ENCODE peak calls at places on chromosomes 16 and 17, in four cellular contexts. B is K562, V is GM12878, P is SK-N-SH. F is an unnamed sample.

GRCh38 chr17:34586346-34586846 is 7.0 kb downstream of the TMEM132E start:
- DNase-seq in B (no peak), V (no peak), P (no peak), F (no peak)

GRCh38 chr16:21260870-21261791 is 17.0 kb downstream of the CRYM start:
- DNase-seq in B (peak; percentile 89), V (no peak), P (no peak), F (no peak)

GRCh38 chr17:64131606-64132270 is 1.8 kb upstream of the ERN1 start:
- DNase-seq in B (no peak), V (no peak), P (no peak), F (no peak)

GRCh38 chr17:66949501-66949900 is 15.0 kb upstream of the CACNG4 start:
- DNase-seq in B (no peak), V (no peak), P (no peak), F (no peak)

GRCh38 chr17:82767041-82767754 is 15.3 kb downstream of the TBCD start:
- DNase-seq in B (peak; percentile 44), V (no peak), P (peak; percentile 76), F (peak; percentile 79)

GRCh38 chr17:34366051-34366450 is 3.0 kb upstream of the CCL1 start:
- DNase-seq in B (no peak), V (no peak), P (no peak), F (no peak)

GRCh38 chr16:85935957-85936760 is 37.2 kb downstream of the IRF8 start:
- DNase-seq in B (no peak), V (peak; percentile 89), P (no peak), F (no peak)

GRCh38 chr16:86869288-86870022 is 291.1 kb downstream of the FOXL1 start:
- DNase-seq in B (peak; percentile 72), V (no peak), P (no peak), F (no peak)

GRCh38 chr16:67758006-67758405 is 38.9 kb upstream of the GFOD2 start:
- DNase-seq in B (no peak), V (no peak), P (no peak), F (no peak)

GRCh38 chr17:42673266-42673884 is 3.4 kb downstream of the PLEKHH3 start:
- DNase-seq in B (peak; percentile 62), V (no peak), P (no peak), F (no peak)

GRCh38 chr16:1723450-1724147 is 17.6 kb downstream of the MAPK8IP3 start:
- DNase-seq in B (peak; percentile 69), V (no peak), P (peak; percentile 78), F (peak; percentile 65)

GRCh38 chr17:39212200-39212810 is 12.2 kb downstream of the RPL19 start:
- DNase-seq in B (no peak), V (no peak), P (no peak), F (no peak)

GRCh38 chr17:10629706-10630105 is 27.4 kb downstream of the MYH3 start:
- DNase-seq in B (no peak), V (no peak), P (no peak), F (no peak)

GRCh38 chr16:70157105-70157476 is 16.5 kb upstream of the CLEC18C start:
- DNase-seq in B (peak; percentile 9), V (no peak), P (peak; percentile 6), F (no peak)

GRCh38 chr17:69499301-69499700 is 84.8 kb downstream of the MAP2K6 start:
- DNase-seq in B (no peak), V (no peak), P (no peak), F (no peak)

GRCh38 chr17:72656114-72656763 is 436.2 kb downstream of the SLC39A11 start:
- DNase-seq in B (no peak), V (no peak), P (no peak), F (no peak)

GRCh38 chr17:66533572-66533971 is 231.2 kb downstream of the PRKCA start:
- DNase-seq in B (no peak), V (no peak), P (peak; percentile 34), F (peak; percentile 50)

GRCh38 chr17:77963441-77963840 is 4.9 kb downstream of the TNRC6C start:
- DNase-seq in B (peak; percentile 20), V (no peak), P (peak; percentile 77), F (no peak)

GRCh38 chr16:12097523-12098428 is 121.2 kb downstream of the SNX29 start:
- DNase-seq in B (no peak), V (no peak), P (no peak), F (no peak)

GRCh38 chr16:84039696-84040095 is 2.9 kb downstream of the SLC38A8 start:
- DNase-seq in B (no peak), V (no peak), P (no peak), F (no peak)
- TF ChIP-seq USF1 in B (no peak), V (no peak), P (no peak), F (no peak)

GRCh38 chr16:22971346-22971924 is 157.5 kb downstream of the HS3ST2 start:
- DNase-seq in B (no peak), V (no peak), P (no peak), F (no peak)
- TF ChIP-seq USF1 in B (no peak), V (no peak), P (no peak), F (no peak)

DNA sequence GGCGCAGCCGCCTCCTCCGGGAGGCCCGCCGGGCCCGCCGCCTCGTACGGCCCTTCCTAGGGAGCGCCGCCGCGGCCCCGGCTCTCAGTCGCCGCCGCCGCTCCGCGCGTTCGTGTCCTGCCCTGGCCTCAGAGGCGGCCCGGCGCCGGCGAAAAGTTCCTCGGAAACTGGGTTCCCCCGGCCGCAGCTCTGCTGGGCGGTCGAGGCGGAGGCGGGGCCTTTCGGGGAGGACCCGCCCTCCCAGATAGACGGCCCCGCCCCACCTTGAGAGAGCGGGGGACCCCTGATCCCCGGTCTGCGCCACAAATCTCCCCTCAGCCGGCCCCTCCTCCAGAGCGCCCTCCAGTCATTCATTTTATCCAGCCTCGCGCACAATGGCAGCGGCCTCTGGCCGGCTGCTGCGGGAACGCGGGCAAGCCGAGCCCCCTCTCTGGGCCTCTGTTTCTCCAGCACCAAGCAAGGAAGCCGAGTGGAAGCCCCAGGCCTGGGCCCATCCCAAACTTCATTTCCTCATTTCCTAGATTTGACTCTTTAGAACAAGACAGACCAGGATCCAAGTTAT is at the start of gene SREBF1:
- DNase-seq in B (peak; percentile 69), V (no peak), P (peak; percentile 87), F (peak; percentile 87)
- TF ChIP-seq USF1 in B (no peak), V (no peak), P (no peak), F (no peak)

GRCh38 chr17:57924677-57925076 is 30.5 kb downstream of the CUEDC1 start:
- DNase-seq in B (no peak), V (no peak), P (no peak), F (no peak)
- TF ChIP-seq USF1 in B (no peak), V (no peak), P (no peak), F (no peak)

GRCh38 chr17:28187931-28188330 is 131.1 kb upstream of the TMEM97 start:
- DNase-seq in B (no peak), V (no peak), P (no peak), F (no peak)

GRCh38 chr17:28185658-28186057 is 133.3 kb upstream of the TMEM97 start:
- DNase-seq in B (no peak), V (no peak), P (no peak), F (no peak)

GRCh38 chr17:28189667-28190066 is 129.3 kb upstream of the TMEM97 start:
- DNase-seq in B (no peak), V (no peak), P (no peak), F (no peak)

GRCh38 chr17:28191018-28191417 is 128.0 kb upstream of the TMEM97 start:
- DNase-seq in B (no peak), V (no peak), P (no peak), F (no peak)

GRCh38 chr17:28188841-28189263 is 130.1 kb upstream of the TMEM97 start:
- DNase-seq in B (no peak), V (no peak), P (peak; percentile 50), F (no peak)
- TF ChIP-seq USF1 in B (no peak), V (no peak), P (no peak), F (no peak)

DNA sequence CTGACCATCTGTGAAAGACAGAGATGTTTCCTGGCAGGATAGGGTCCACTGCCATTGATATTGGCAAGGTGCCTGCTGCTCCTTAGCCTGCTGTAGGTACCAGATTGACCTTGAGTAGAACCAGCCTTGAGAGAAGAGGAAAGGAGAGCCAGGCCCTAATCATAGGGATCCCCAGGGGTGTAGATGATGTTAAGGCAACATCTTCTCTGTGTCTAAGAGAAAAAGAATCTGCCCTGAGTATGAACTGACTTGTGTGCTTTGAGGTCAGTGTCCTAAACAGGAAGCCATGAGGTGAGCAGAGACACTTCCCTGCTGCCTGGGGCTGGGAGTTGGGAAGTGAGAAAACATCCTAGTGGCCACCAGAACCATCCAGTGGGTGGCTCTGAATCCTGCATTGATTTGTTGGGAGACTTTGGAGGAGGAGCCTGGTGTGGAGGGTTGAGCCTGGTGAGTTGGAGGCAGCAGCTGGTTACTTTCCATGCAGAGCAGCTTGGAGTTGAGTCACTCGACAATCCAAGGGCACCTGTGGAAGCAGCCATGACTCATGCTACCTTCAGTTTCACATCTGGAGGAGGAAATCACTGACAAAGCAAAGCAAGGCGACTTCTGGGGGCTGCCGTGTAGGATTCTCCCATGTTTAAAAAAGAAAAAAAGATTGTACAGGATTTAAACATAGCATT is 47.8 kb downstream of the BMERB1 start:
- DNase-seq in B (peak; percentile 49), V (no peak), P (peak; percentile 28), F (peak; percentile 34)
- TF ChIP-seq USF1 in B (no peak), V (no peak), P (no peak), F (no peak)

GRCh38 chr16:80054656-80055055 is 454.1 kb upstream of the MAF start:
- DNase-seq in B (no peak), V (no peak), P (no peak), F (no peak)
- TF ChIP-seq USF1 in B (no peak), V (no peak), P (no peak), F (no peak)

F was measured in WTC11.